ENCODE peak calls at places on chromosome 9, in nine cellular contexts. N is H9; L is neural progenitor cell; T is left ventricle myocardium inferior; X is prostate gland; I is CD4-positive, alpha-beta T cell; F is aorta; P is fibroblast of lung; D is gastrocnemius medialis. A is an unnamed sample. For H3K9me3, the result is how much of the 10 kb centered on the place peaks cover.

GRCh38 chr9:13358128-13358527 is 78.6 kb upstream of the MPDZ start:
- DNase-seq in N (no peak), D (no peak), X (no peak), F (no peak), I (no peak), L (no peak), P (peak), T (no peak), A (peak)

GRCh38 chr9:84583866-84584265 is 85.7 kb upstream of the NTRK2 start:
- DNase-seq in F (no peak), L (no peak), I (no peak), X (no peak), D (no peak), P (no peak), N (no peak), T (no peak), A (no peak)

GRCh38 chr9:91750343-91750742 is 199.7 kb downstream of the ROR2 start:
- DNase-seq in T (no peak), I (no peak), L (no peak), F (no peak), D (no peak), P (no peak), X (no peak), N (no peak), A (no peak)

GRCh38 chr9:107426126-107426525 is 63.4 kb downstream of the KLF4 start:
- DNase-seq in T (no peak), P (no peak), I (no peak), F (no peak), X (no peak), N (no peak), D (no peak), L (no peak), A (no peak)

GRCh38 chr9:132409828-132410528 is at the start of gene CFAP77:
- DNase-seq in T (peak), D (no peak), N (peak), F (peak), P (peak), X (no peak), I (peak), L (peak), A (peak)

GRCh38 chr9:81591791-81592190 is 97.6 kb downstream of the TLE1 start:
- DNase-seq in D (no peak), T (no peak), P (no peak), N (no peak), L (no peak), F (no peak), I (no peak), X (no peak), A (no peak)

GRCh38 chr9:97985058-97985861 is 2.1 kb downstream of the ANP32B start:
- DNase-seq in L (peak), F (peak), P (peak), T (no peak), N (peak), X (no peak), I (peak), D (no peak), A (peak)

GRCh38 chr9:88782931-88783451 is 208.3 kb upstream of the S1PR3 start:
- DNase-seq in D (no peak), P (no peak), F (no peak), T (no peak), X (no peak), N (no peak), L (peak), I (no peak), A (peak)

GRCh38 chr9:33452828-33453271 is 5.5 kb upstream of the AQP3 start:
- DNase-seq in D (no peak), N (peak), I (peak), L (peak), X (peak), T (peak), F (no peak), P (peak), A (peak)

GRCh38 chr9:35114921-35115341 is 731 bp downstream of the ATOSB start:
- DNase-seq in P (no peak), T (peak), L (peak), X (no peak), F (peak), I (peak), N (peak), D (no peak), A (no peak)

GRCh38 chr9:123775885-123776284 is 154.0 kb downstream of the DENND1A start:
- DNase-seq in P (no peak), F (no peak), D (no peak), I (no peak), L (no peak), X (no peak), N (no peak), T (no peak), A (no peak)

GRCh38 chr9:134522502-134522848 is 119.1 kb upstream of the COL5A1 start:
- DNase-seq in T (no peak), I (no peak), X (no peak), F (no peak), P (no peak), N (no peak), D (no peak), L (no peak), A (no peak)

GRCh38 chr9:134239939-134240338 is 75.6 kb upstream of the RNU6ATAC start:
- DNase-seq in L (no peak), I (no peak), T (no peak), X (no peak), P (no peak), N (no peak), D (no peak), F (no peak), A (no peak)

GRCh38 chr9:3238241-3238640 is 287.6 kb downstream of the RFX3 start:
- DNase-seq in N (no peak), T (no peak), P (peak), X (no peak), F (no peak), D (no peak), L (no peak), I (no peak), A (no peak)

GRCh38 chr9:109918359-109919163 is 138.6 kb downstream of the PALM2AKAP2 start:
- DNase-seq in N (no peak), X (no peak), L (no peak), T (no peak), D (peak), F (no peak), P (peak), I (no peak), A (no peak)

GRCh38 chr9:9341203-9341602 is 1271.6 kb downstream of the PTPRD start:
- DNase-seq in N (no peak), T (no peak), P (no peak), D (no peak), X (no peak), I (no peak), L (peak), F (no peak), A (no peak)

GRCh38 chr9:3879731-3880493 is 354.1 kb upstream of the RFX3 start:
- DNase-seq in X (peak), F (no peak), I (no peak), P (no peak), D (peak), L (no peak), T (no peak), N (no peak), A (no peak)

GRCh38 chr9:136880651-136881050 is 5.7 kb upstream of the TRAF2 start:
- DNase-seq in F (no peak), I (no peak), N (no peak), L (no peak), P (no peak), X (no peak), T (no peak), D (no peak), A (no peak)

GRCh38 chr9:89477811-89478583 is 19.9 kb downstream of the SEMA4D start:
- DNase-seq in F (no peak), L (no peak), X (peak), I (peak), P (no peak), D (no peak), N (no peak), T (no peak), A (no peak)

GRCh38 chr9:125255781-125256391 is 5.7 kb upstream of the GAPVD1 start:
- DNase-seq in F (no peak), L (peak), P (peak), N (no peak), T (no peak), D (no peak), X (peak), I (no peak), A (no peak)

GRCh38 chr9:74960548-74960947 is 7.8 kb upstream of the C9orf40 start:
- DNase-seq in I (no peak), T (no peak), X (no peak), D (no peak), L (no peak), N (no peak), P (peak), F (no peak), A (no peak)

GRCh38 chr9:122991370-122991830 is 42.1 kb upstream of the GPR21 start:
- DNase-seq in L (peak), D (no peak), I (peak), F (no peak), N (no peak), P (peak), X (peak), T (no peak), A (peak)

GRCh38 chr9:108654566-108654965 is 201.2 kb downstream of the ACTL7B start:
- DNase-seq in D (no peak), N (no peak), F (no peak), I (no peak), P (peak), T (no peak), L (no peak), X (no peak), A (no peak)

GRCh38 chr9:91948423-91949292 is 1.4 kb downstream of the ROR2 start:
- DNase-seq in P (peak), F (peak), T (peak), I (no peak), X (peak), L (peak), D (no peak), N (peak), A (peak)

GRCh38 chr9:124428751-124429529 is 13.7 kb upstream of the PSMB7 start:
- DNase-seq in I (no peak), F (no peak), T (no peak), X (no peak), P (no peak), D (no peak), L (no peak), N (no peak), A (no peak)

GRCh38 chr9:135768516-135769218 is 66.7 kb downstream of the KCNT1 start:
- DNase-seq in N (no peak), P (no peak), L (no peak), D (no peak), F (no peak), X (no peak), I (no peak), T (no peak), A (no peak)
- H3K9me3 ChIP-seq in N (under half), P (under half), L (under half), D (under half), F (under half), X (under half), I (under half), T (under half), A (under half)

GRCh38 chr9:78030553-78031270 is 899 bp downstream of the GNAQ start:
- DNase-seq in I (peak), D (peak), T (peak), L (peak), P (peak), F (peak), N (peak), X (peak), A (peak)

GRCh38 chr9:78031271-78031825 is at the start of gene GNAQ:
- DNase-seq in D (no peak), N (no peak), L (peak), P (peak), T (peak), X (no peak), I (no peak), F (peak), A (no peak)

GRCh38 chr9:78032599-78033457 is 1.2 kb upstream of the GNAQ start:
- DNase-seq in L (no peak), I (no peak), X (no peak), T (no peak), N (no peak), D (no peak), P (no peak), F (no peak), A (no peak)

GRCh38 chr9:78033870-78034269 is 2.3 kb upstream of the GNAQ start:
- DNase-seq in D (no peak), T (no peak), N (no peak), L (no peak), P (no peak), I (no peak), X (no peak), F (no peak), A (no peak)

DNA sequence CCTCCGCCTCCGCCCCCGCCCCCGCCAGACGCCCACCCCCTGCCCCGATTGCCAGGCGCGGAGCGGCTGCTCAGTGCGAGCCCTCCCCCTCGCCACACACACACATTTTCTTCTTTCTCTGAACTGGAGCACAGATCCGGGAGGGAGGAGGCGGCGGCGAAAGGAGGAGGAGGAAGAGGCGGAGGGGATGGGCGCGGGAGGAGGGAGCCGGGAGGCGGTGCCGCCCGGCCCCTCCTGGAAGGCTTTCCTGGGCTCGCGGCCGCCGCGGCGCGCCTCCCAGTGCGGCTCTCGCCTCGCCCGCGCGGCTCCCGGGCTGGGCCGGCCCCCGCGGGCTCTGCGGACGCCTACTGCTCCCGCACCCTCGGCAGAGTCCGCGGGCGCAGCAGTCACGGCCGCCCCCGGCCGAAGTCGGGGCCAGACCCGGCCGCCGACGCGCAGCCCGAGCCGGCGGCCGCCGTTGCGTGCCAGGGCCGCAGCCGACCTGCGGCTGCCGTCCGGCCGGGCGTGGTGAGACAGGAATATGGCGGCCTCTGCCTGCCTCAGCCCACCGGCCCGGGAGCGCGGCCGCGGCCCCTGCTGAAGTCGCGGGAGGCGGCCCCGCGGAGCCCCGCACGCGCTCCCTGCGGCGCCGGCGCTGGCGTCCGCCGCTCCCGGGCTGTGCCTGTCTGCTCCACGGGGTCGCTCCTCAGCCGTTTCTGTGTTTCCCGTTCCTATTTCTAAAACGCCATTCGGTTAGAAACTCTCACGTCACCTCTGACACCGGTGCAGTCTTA is 401 bp upstream of the GNAQ start:
- DNase-seq in D (peak), T (peak), F (peak), N (peak), X (peak), I (peak), L (peak), P (peak), A (peak)
- H3K27ac ChIP-seq in D (peak), T (peak), F (peak), N (no peak), X (peak), I (peak), L (peak), P (peak), A (peak)

GRCh38 chr9:21906213-21906612 is 88.0 kb downstream of the CDKN2A start:
- DNase-seq in P (no peak), L (no peak), I (no peak), D (no peak), T (no peak), X (no peak), N (no peak), F (no peak), A (no peak)
- H3K9me3 ChIP-seq in P (under half), L (under half), I (under half), D (under half), T (half or more), X (under half), N (under half), F (under half), A (under half)

GRCh38 chr9:95097279-95097678 is 220.2 kb downstream of the FANCC start:
- DNase-seq in P (no peak), T (no peak), L (no peak), N (no peak), I (no peak), F (no peak), D (no peak), X (no peak), A (no peak)
- H3K27ac ChIP-seq in P (no peak), T (no peak), L (no peak), N (no peak), I (no peak), F (no peak), D (peak), X (no peak), A (no peak)

GRCh38 chr9:93610206-93610605 is 33.8 kb downstream of the PHF2 start:
- DNase-seq in T (no peak), F (no peak), D (no peak), P (no peak), X (no peak), L (no peak), N (no peak), I (no peak), A (no peak)

GRCh38 chr9:93603011-93603410 is 26.6 kb downstream of the PHF2 start:
- DNase-seq in X (no peak), F (peak), D (no peak), I (no peak), N (no peak), P (no peak), T (no peak), L (no peak), A (no peak)

GRCh38 chr9:93601666-93602065 is 25.3 kb downstream of the PHF2 start:
- DNase-seq in F (no peak), T (no peak), D (no peak), L (no peak), X (no peak), N (no peak), P (no peak), I (no peak), A (no peak)

GRCh38 chr9:93603906-93604326 is 27.5 kb downstream of the PHF2 start:
- DNase-seq in L (no peak), T (no peak), X (no peak), I (no peak), F (peak), P (no peak), N (no peak), D (no peak), A (no peak)

DNA sequence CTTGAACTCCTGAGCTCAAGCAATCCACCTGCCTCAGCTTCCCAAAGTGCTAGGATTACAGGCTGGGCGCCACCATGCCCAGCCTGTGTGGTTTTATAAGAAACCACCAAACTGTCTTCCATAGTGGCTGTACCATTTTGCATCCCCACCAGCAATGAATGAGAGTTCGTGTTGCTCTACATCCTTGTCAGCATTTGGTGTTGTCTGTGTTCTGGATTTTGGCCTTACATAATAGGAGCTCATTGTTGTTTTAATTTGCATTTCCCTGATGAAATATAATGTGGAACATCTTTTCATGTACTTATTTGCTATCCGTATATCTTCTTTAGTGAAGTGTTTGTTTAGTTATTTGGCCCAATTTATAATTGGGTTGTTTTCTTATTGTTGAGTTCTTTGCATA is 29.8 kb downstream of the PHF2 start:
- DNase-seq in T (no peak), I (no peak), N (no peak), P (no peak), X (no peak), F (no peak), L (no peak), D (no peak), A (no peak)
- H3K9me3 ChIP-seq in T (under half), I (under half), N (under half), P (under half), X (under half), F (under half), L (under half), D (under half), A (under half)

A was measured in SJSA1.